ENCODE peak calls at places on chromosome 2, in six cellular contexts. W is caudate nucleus, C is A549, I is HuH-7.5, R is glutamatergic neuron, Q is H54. X is an unnamed sample.

GRCh38 chr2:45288532-45288931 is 279.3 kb upstream of the SIX2 start:
- DNase-seq in I (no peak), Q (no peak), R (no peak), W (no peak), C (no peak), X (no peak)

GRCh38 chr2:180622122-180622918 is 358.1 kb upstream of the UBE2E3 start:
- DNase-seq in Q (no peak), C (no peak), I (no peak), R (no peak), W (no peak), X (no peak)

GRCh38 chr2:27495840-27496356 is 741 bp upstream of the GCKR start:
- DNase-seq in C (no peak), W (no peak), R (no peak), I (no peak), Q (no peak), X (no peak)

GRCh38 chr2:237540823-237541222 is 25.6 kb upstream of the PRLH start:
- DNase-seq in I (no peak), Q (peak; percentile 65), R (peak; percentile 67), C (no peak), W (no peak), X (no peak)

GRCh38 chr2:189580662-189581353 is at the start of gene SLC40A1:
- DNase-seq in Q (no peak), I (peak; percentile 62), R (peak; percentile 76), W (peak; percentile 43), C (peak; percentile 51), X (peak; percentile 64)

GRCh38 chr2:43109261-43109743 is 117.1 kb downstream of the ZFP36L2 start:
- DNase-seq in Q (no peak), W (no peak), I (no peak), C (no peak), R (no peak), X (no peak)

GRCh38 chr2:240994161-240994896 is 4.1 kb upstream of the SNED1 start:
- DNase-seq in C (no peak), I (no peak), Q (no peak), R (no peak), W (no peak), X (no peak)

GRCh38 chr2:145652992-145653545 is 1133.2 kb upstream of the ZEB2 start:
- DNase-seq in I (no peak), Q (no peak), C (no peak), R (no peak), W (no peak), X (no peak)

GRCh38 chr2:25567406-25567805 is 106.0 kb downstream of the DTNB start:
- DNase-seq in I (peak; percentile 15), W (no peak), Q (peak; percentile 14), R (no peak), C (peak; percentile 40), X (no peak)

GRCh38 chr2:133766164-133766832 is 198.0 kb upstream of the NCKAP5 start:
- DNase-seq in I (no peak), W (no peak), R (no peak), C (no peak), Q (no peak), X (no peak)

GRCh38 chr2:154693941-154694340 is 4.6 kb upstream of the KCNJ3 start:
- DNase-seq in W (no peak), C (no peak), Q (no peak), I (no peak), R (no peak), X (no peak)

GRCh38 chr2:55137024-55137958 is 87.0 kb upstream of the RTN4 start:
- DNase-seq in I (no peak), Q (no peak), R (no peak), W (peak; percentile 26), C (no peak), X (no peak)

GRCh38 chr2:72028351-72028995 is 119.2 kb downstream of the CYP26B1 start:
- DNase-seq in Q (no peak), R (peak; percentile 2), I (no peak), W (no peak), C (no peak), X (no peak)

GRCh38 chr2:107340955-107341354 is 455.0 kb upstream of the ST6GAL2 start:
- DNase-seq in C (no peak), R (no peak), I (no peak), Q (no peak), W (no peak), X (no peak)

GRCh38 chr2:64859208-64860161 is 129.7 kb upstream of the SLC1A4 start:
- DNase-seq in Q (peak; percentile 92), C (peak; percentile 93), R (peak; percentile 49), W (peak; percentile 53), I (peak; percentile 79), X (peak; percentile 76)

GRCh38 chr2:98912957-98913915 is 22.8 kb downstream of the CRACDL start:
- DNase-seq in I (no peak), R (no peak), Q (peak; percentile 51), C (no peak), W (no peak), X (no peak)

GRCh38 chr2:45469314-45470099 is 141.6 kb downstream of the SRBD1 start:
- DNase-seq in W (no peak), I (no peak), R (no peak), C (no peak), Q (no peak), X (no peak)

GRCh38 chr2:100130595-100131391 is 11.6 kb downstream of the AFF3 start:
- DNase-seq in Q (no peak), W (no peak), R (no peak), I (no peak), C (no peak), X (no peak)

GRCh38 chr2:94871226-94872087 is at the start of gene TEKT4:
- DNase-seq in I (no peak), C (no peak), Q (no peak), W (no peak), R (peak; percentile 44), X (no peak)

GRCh38 chr2:40127890-40128548 is 323.9 kb downstream of the SLC8A1 start:
- DNase-seq in W (no peak), R (no peak), I (no peak), Q (no peak), C (no peak), X (no peak)

GRCh38 chr2:1628893-1629292 is 115.4 kb downstream of the PXDN start:
- DNase-seq in C (no peak), W (no peak), R (no peak), I (no peak), Q (no peak), X (no peak)

GRCh38 chr2:150400849-150401248 is 86.6 kb downstream of the RND3 start:
- DNase-seq in R (no peak), Q (no peak), C (no peak), W (no peak), I (no peak), X (no peak)

GRCh38 chr2:134243244-134243643 is 10.6 kb upstream of the MGAT5 start:
- DNase-seq in C (no peak), I (no peak), Q (no peak), R (no peak), W (no peak), X (no peak)

GRCh38 chr2:190069936-190070696 is 7.6 kb upstream of the MSTN start:
- DNase-seq in Q (no peak), R (no peak), I (no peak), C (peak; percentile 7), W (no peak), X (no peak)

GRCh38 chr2:217694296-217694695 is 308.5 kb downstream of the TNS1 start:
- DNase-seq in C (no peak), I (no peak), Q (no peak), R (no peak), W (no peak), X (no peak)

GRCh38 chr2:190180313-190181065 is 118.0 kb upstream of the MSTN start:
- DNase-seq in Q (peak; percentile 36), I (peak; percentile 77), R (peak; percentile 69), W (peak; percentile 68), C (peak; percentile 57), X (peak; percentile 82)

GRCh38 chr2:204899983-204900382 is 354.7 kb downstream of the PARD3B start:
- DNase-seq in I (no peak), Q (no peak), W (no peak), R (no peak), C (no peak), X (no peak)

GRCh38 chr2:230974096-230974913 is 21.6 kb upstream of the SPATA3 start:
- DNase-seq in I (no peak), W (no peak), Q (peak; percentile 82), R (no peak), C (no peak), X (no peak)

GRCh38 chr2:50729306-50730105 is 302.4 kb downstream of the NRXN1 start:
- DNase-seq in W (no peak), I (no peak), C (no peak), R (no peak), Q (no peak), X (no peak)

GRCh38 chr2:9656270-9656766 is 25.5 kb upstream of the YWHAQ start:
- DNase-seq in C (peak; percentile 95), I (no peak), W (no peak), R (no peak), Q (peak; percentile 88), X (peak; percentile 40)

GRCh38 chr2:19885791-19886190 is 16.0 kb downstream of the TTC32 start:
- DNase-seq in I (no peak), R (no peak), Q (no peak), C (no peak), W (no peak), X (no peak)

GRCh38 chr2:37143986-37144385 is 12.8 kb downstream of the EIF2AK2 start:
- DNase-seq in R (no peak), I (no peak), Q (no peak), C (no peak), W (no peak), X (no peak)

X was measured in 8988T.